ENCODE peak calls at places on chromosomes 6 and 20, in four cellular contexts. R is adrenal gland, T is dorsolateral prefrontal cortex, X is neural crest cell. V is an unnamed sample.

GRCh38 chr20:43752561-43753301 is 25.9 kb upstream of the GTSF1L start:
- DNase-seq in R (no peak), T (no peak), X (no peak), V (no peak)

GRCh38 chr6:166527849-166528248 is 58.6 kb downstream of the RAMACL start:
- DNase-seq in R (no peak), T (no peak), X (no peak), V (no peak)

GRCh38 chr6:131362696-131363095 is 210.3 kb upstream of the ARG1 start:
- DNase-seq in R (no peak), T (no peak), X (no peak), V (no peak)

GRCh38 chr6:69847507-69847812 is 18.9 kb upstream of the COL19A1 start:
- DNase-seq in R (no peak), T (no peak), X (no peak), V (no peak)

GRCh38 chr6:113876654-113877053 is 19.5 kb downstream of the MARCKS start:
- DNase-seq in R (no peak), T (no peak), X (no peak), V (no peak)

GRCh38 chr6:26284537-26285142 is 80.4 kb upstream of the BTN3A2 start:
- DNase-seq in R (no peak), T (peak), X (peak), V (peak)

GRCh38 chr6:47034919-47035318 is 7.2 kb downstream of the ADGRF1 start:
- DNase-seq in R (no peak), T (no peak), X (no peak), V (no peak)

GRCh38 chr20:50510706-50511401 is 671 bp downstream of the PTPN1 start:
- DNase-seq in R (peak), T (no peak), X (no peak), V (peak)

GRCh38 chr6:164331026-164331425 is 916.5 kb downstream of the QKI start:
- DNase-seq in R (no peak), T (no peak), X (no peak), V (no peak)

GRCh38 chr6:31882344-31882743 is 3.5 kb upstream of the SLC44A4 start:
- DNase-seq in R (peak), T (no peak), X (no peak), V (no peak)

GRCh38 chr6:36873612-36874011 is 991 bp downstream of the PPIL1 start:
- DNase-seq in R (no peak), T (no peak), X (no peak), V (no peak)
- TF ChIP-seq CTCF in R (no peak), T (no peak), X (no peak), V (no peak)

DNA sequence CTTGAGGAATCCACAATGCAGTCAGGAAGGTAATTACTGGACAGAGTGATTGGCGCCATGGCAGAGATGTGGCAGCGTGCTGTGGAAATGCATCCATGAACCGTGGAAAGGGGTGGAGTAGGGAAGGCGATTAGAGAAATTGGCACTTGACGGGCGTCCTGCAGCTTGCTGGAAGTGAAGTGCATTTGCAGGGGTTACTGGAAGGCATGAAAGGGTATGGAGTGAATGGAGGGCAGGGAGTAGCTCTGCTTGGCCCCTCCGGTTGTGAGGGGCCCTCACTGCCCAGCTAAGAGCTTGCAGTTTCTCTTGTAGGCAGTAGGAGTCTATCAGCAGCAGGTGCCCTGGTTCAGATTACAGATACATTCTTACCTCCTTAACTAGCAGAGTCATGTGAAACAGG is 122.5 kb upstream of the TIAM2 start:
- DNase-seq in R (no peak), T (no peak), X (no peak), V (no peak)
- TF ChIP-seq CTCF in R (no peak), T (no peak), X (no peak), V (no peak)

DNA sequence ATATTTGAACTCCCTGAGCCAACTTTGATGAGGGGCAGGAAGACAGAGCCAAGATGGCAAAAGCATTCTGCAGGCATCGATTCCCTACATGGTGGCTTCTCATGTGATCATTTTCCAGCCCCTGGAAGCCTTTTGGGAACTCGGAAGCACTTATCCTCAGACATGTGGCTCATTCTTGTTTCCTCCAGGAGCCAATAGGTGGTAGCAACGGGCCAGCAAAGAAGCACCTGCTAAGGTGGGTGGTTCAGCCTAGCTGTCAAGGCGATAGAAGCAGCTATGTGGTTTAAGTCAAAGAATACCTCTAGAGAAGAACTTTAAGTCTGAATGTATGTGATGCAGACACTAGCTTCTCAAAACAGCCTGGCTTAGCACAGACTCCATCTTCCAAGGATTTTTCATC is 64.9 kb upstream of the PAX1 start:
- DNase-seq in R (no peak), T (no peak), X (no peak), V (peak)
- TF ChIP-seq CTCF in R (no peak), T (no peak), X (no peak), V (no peak)

GRCh38 chr20:10961651-10962288 is 288.0 kb upstream of the JAG1 start:
- DNase-seq in R (no peak), T (no peak), X (no peak), V (no peak)
- TF ChIP-seq CTCF in R (no peak), T (no peak), X (no peak), V (no peak)

DNA sequence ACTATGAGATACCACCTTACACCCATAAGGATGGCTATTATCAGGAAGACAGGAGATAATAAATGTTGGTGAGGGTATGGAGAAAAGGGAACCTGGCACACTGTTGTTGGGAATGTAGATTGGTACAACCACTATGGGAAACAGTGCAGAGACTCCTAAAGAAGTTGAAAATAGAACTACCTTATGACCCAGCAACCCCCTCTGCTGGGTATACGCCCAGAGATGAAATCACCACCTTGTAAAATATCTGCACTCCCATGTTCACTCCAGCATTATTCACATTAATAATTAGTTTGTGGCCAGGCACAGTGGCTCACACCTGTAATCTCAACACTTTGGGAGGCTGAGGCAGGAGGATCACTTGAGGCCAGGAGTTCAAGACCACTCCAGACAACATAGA is 26.8 kb downstream of the ZBTB9 start:
- DNase-seq in R (no peak), T (no peak), X (no peak), V (no peak)
- TF ChIP-seq CTCF in R (no peak), T (no peak), X (no peak), V (no peak)

GRCh38 chr6:20581070-20581469 is 46.8 kb downstream of the CDKAL1 start:
- DNase-seq in R (no peak), T (no peak), X (no peak), V (no peak)

GRCh38 chr6:20583447-20583806 is 49.2 kb downstream of the CDKAL1 start:
- DNase-seq in R (no peak), T (no peak), X (no peak), V (no peak)

GRCh38 chr6:20577280-20577679 is 43.0 kb downstream of the CDKAL1 start:
- DNase-seq in R (no peak), T (no peak), X (no peak), V (no peak)

GRCh38 chr6:20584100-20584731 is 50.0 kb downstream of the CDKAL1 start:
- DNase-seq in R (no peak), T (no peak), X (no peak), V (no peak)

DNA sequence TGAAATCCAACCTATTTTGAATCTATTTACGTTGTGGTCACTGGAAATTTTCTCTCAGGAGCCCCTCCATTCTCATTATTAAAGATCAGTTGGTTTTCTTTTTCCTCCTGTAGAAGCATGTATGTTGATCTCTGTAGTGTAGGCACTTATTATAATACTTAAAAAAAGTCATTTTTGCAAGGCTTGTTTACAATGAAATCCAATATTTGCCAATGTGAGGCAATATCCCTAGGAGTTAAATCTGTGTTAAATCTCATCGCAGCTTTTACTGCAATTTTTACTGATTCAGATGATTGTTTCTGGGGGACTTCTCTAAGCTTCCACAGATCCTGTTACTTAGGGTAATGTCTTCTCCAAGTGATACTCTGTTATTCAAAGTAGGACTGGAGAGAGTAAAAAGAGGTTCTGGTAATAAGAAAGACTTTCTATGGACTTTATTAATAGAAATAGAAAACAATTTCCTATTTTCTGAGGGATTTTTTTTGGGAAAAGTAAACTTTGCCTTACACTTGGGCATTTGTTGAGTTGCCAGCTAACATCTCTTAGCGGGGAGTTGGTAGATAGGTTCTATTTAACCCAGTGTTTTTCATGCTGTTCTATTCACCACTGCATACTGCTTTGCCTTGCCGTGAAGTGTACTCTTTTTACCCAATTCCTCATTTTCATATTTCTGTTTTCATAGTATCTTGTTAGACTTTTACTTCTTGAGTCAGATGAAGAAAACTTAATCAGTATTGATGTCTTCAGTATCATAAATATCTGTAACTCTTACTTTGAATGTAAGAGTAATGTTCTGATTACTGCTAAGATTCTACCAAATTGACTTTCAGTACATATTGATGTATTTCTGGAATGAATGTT is 48.6 kb downstream of the CDKAL1 start:
- DNase-seq in R (no peak), T (no peak), X (no peak), V (no peak)
- TF ChIP-seq CTCF in R (no peak), T (no peak), X (no peak), V (no peak)

GRCh38 chr6:12484519-12484918 is 194.4 kb downstream of the EDN1 start:
- DNase-seq in R (no peak), T (no peak), X (no peak), V (no peak)

GRCh38 chr6:12483712-12484111 is 193.6 kb downstream of the EDN1 start:
- DNase-seq in R (no peak), T (no peak), X (no peak), V (no peak)

GRCh38 chr6:12481292-12481691 is 191.1 kb downstream of the EDN1 start:
- DNase-seq in R (no peak), T (no peak), X (no peak), V (no peak)

GRCh38 chr6:12480379-12480778 is 190.2 kb downstream of the EDN1 start:
- DNase-seq in R (no peak), T (no peak), X (no peak), V (no peak)

GRCh38 chr6:12482386-12482785 is 192.2 kb downstream of the EDN1 start:
- DNase-seq in R (no peak), T (no peak), X (no peak), V (no peak)
- TF ChIP-seq CTCF in R (no peak), T (no peak), X (peak), V (no peak)

GRCh38 chr20:37529214-37529967 is 1.7 kb upstream of the BLCAP start:
- DNase-seq in R (no peak), T (no peak), X (no peak), V (no peak)
- TF ChIP-seq CTCF in R (no peak), T (no peak), X (no peak), V (no peak)

DNA sequence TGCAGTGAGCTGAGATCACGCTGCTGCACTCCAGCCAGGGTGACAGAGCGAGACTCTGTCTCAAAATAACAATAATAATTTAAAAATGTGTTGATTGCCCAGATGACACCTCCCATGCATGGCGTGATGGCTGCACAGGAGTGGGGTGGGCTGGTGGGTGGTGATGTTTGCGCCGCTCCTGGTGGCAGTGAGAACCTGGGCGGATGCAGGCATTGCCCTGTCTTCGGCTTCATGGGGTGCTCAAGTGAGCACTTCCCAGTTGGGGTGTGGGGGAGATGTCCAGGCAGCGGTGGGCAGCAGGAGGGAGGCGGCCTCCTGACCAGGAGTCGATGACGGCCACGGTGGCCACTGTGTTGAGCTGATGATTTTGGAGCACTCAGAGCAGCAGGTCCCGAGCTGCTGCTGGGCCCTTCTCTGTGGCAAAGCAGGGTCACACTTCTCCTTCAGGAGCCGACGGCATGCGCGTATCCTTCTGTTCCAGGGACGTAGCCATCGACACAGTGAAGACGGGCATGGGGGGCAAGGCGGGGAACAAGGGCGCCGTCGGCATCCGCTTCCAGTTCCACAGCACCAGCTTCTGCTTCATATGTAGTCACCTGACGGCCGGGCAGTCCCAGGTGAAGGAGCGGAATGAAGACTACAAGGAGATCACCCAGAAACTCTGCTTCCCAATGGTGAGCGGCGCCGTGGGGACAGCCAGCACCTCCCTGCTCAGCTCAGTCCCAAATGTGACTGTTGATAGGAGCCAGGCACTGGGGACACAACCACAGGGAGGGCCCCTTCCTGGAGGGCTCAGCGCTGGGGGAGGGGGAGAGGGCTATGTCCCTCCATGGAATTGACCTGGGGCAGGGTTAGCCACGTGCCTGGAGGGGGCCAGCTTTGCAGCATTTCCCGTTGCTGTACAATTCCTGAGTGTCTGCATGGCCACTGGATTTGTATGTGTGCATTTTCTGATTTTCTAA is 89.7 kb downstream of the SYNJ2 start:
- DNase-seq in R (no peak), T (no peak), X (no peak), V (no peak)
- TF ChIP-seq CTCF in R (no peak), T (no peak), X (no peak), V (no peak)

GRCh38 chr6:42417641-42418112 is 34.0 kb downstream of the TRERF1 start:
- DNase-seq in R (no peak), T (no peak), X (no peak), V (no peak)

GRCh38 chr6:42418739-42419138 is 33.0 kb downstream of the TRERF1 start:
- DNase-seq in R (no peak), T (no peak), X (no peak), V (no peak)

GRCh38 chr6:42423244-42423643 is 28.5 kb downstream of the TRERF1 start:
- DNase-seq in R (no peak), T (no peak), X (no peak), V (no peak)

GRCh38 chr6:42420741-42421140 is 31.0 kb downstream of the TRERF1 start:
- DNase-seq in R (no peak), T (no peak), X (no peak), V (no peak)

GRCh38 chr6:42419490-42420280 is 32.0 kb downstream of the TRERF1 start:
- DNase-seq in R (no peak), T (no peak), X (no peak), V (no peak)
- TF ChIP-seq CTCF in R (no peak), T (no peak), X (no peak), V (no peak)